ENCODE peak calls at places on chromosomes 12 and 14, in seven cellular contexts. One of them, this sample, is unnamed.

GRCh38 chr12:112577473-112578334 is 159.0 kb downstream of the PTPN11 start:
- DNase-seq in left lung: no peak
- DNase-seq in heart right ventricle: no peak
- DNase-seq in small intestine: no peak
- DNase-seq in Karpas-422: no peak
- DNase-seq in adipocyte: no peak
- DNase-seq in CD4-positive, CD25-positive, alpha-beta regulatory T cell: no peak
- DNase-seq in this sample: no peak

GRCh38 chr14:50812180-50812579 is 18.8 kb downstream of the NIN start:
- DNase-seq in adipocyte: no peak
- DNase-seq in heart right ventricle: no peak
- DNase-seq in Karpas-422: no peak
- DNase-seq in CD4-positive, CD25-positive, alpha-beta regulatory T cell: no peak
- DNase-seq in small intestine: no peak
- DNase-seq in left lung: no peak
- DNase-seq in this sample: peak

GRCh38 chr12:4603946-4604345 is 41.9 kb downstream of the DYRK4 start:
- DNase-seq in heart right ventricle: no peak
- DNase-seq in left lung: no peak
- DNase-seq in small intestine: no peak
- DNase-seq in Karpas-422: no peak
- DNase-seq in CD4-positive, CD25-positive, alpha-beta regulatory T cell: no peak
- DNase-seq in adipocyte: no peak
- DNase-seq in this sample: no peak

GRCh38 chr14:54188036-54188666 is 208.7 kb upstream of the CDKN3 start:
- DNase-seq in left lung: no peak
- DNase-seq in adipocyte: no peak
- DNase-seq in heart right ventricle: no peak
- DNase-seq in Karpas-422: no peak
- DNase-seq in small intestine: no peak
- DNase-seq in CD4-positive, CD25-positive, alpha-beta regulatory T cell: no peak
- DNase-seq in this sample: no peak

GRCh38 chr12:50986961-50987737 is 34.8 kb downstream of the HIGD1C start:
- DNase-seq in adipocyte: peak
- DNase-seq in Karpas-422: peak
- DNase-seq in left lung: no peak
- DNase-seq in heart right ventricle: no peak
- DNase-seq in small intestine: peak
- DNase-seq in CD4-positive, CD25-positive, alpha-beta regulatory T cell: peak
- DNase-seq in this sample: peak

GRCh38 chr12:98721204-98721702 is 76.2 kb downstream of the APAF1 start:
- DNase-seq in left lung: no peak
- DNase-seq in small intestine: no peak
- DNase-seq in Karpas-422: no peak
- DNase-seq in adipocyte: no peak
- DNase-seq in heart right ventricle: no peak
- DNase-seq in CD4-positive, CD25-positive, alpha-beta regulatory T cell: no peak
- DNase-seq in this sample: no peak

GRCh38 chr14:66425402-66425801 is 60.8 kb upstream of the CCDC196 start:
- DNase-seq in Karpas-422: no peak
- DNase-seq in heart right ventricle: peak
- DNase-seq in CD4-positive, CD25-positive, alpha-beta regulatory T cell: no peak
- DNase-seq in left lung: no peak
- DNase-seq in small intestine: no peak
- DNase-seq in adipocyte: no peak
- DNase-seq in this sample: no peak

GRCh38 chr12:26369588-26369987 is 174.2 kb downstream of the SSPN start:
- DNase-seq in left lung: no peak
- DNase-seq in CD4-positive, CD25-positive, alpha-beta regulatory T cell: no peak
- DNase-seq in small intestine: no peak
- DNase-seq in adipocyte: peak
- DNase-seq in Karpas-422: no peak
- DNase-seq in heart right ventricle: no peak
- DNase-seq in this sample: no peak

GRCh38 chr12:78530065-78530765 is 334.4 kb upstream of the SYT1 start:
- DNase-seq in CD4-positive, CD25-positive, alpha-beta regulatory T cell: no peak
- DNase-seq in adipocyte: peak
- DNase-seq in Karpas-422: no peak
- DNase-seq in heart right ventricle: no peak
- DNase-seq in small intestine: no peak
- DNase-seq in left lung: no peak
- DNase-seq in this sample: no peak

GRCh38 chr12:109840349-109841073 is 7.3 kb upstream of the TRPV4 start:
- DNase-seq in adipocyte: no peak
- DNase-seq in Karpas-422: no peak
- DNase-seq in small intestine: no peak
- DNase-seq in heart right ventricle: no peak
- DNase-seq in left lung: no peak
- DNase-seq in CD4-positive, CD25-positive, alpha-beta regulatory T cell: no peak
- DNase-seq in this sample: no peak

GRCh38 chr14:104524726-104525125 is 54.8 kb upstream of the C14orf180 start:
- DNase-seq in left lung: no peak
- DNase-seq in adipocyte: no peak
- DNase-seq in CD4-positive, CD25-positive, alpha-beta regulatory T cell: no peak
- DNase-seq in heart right ventricle: no peak
- DNase-seq in small intestine: no peak
- DNase-seq in Karpas-422: no peak
- DNase-seq in this sample: no peak

GRCh38 chr12:27293463-27293862 is 39.2 kb upstream of the BMAL2 start:
- DNase-seq in left lung: no peak
- DNase-seq in adipocyte: peak
- DNase-seq in Karpas-422: no peak
- DNase-seq in CD4-positive, CD25-positive, alpha-beta regulatory T cell: no peak
- DNase-seq in heart right ventricle: no peak
- DNase-seq in small intestine: no peak
- DNase-seq in this sample: no peak

GRCh38 chr12:26239508-26240328 is 44.3 kb downstream of the SSPN start:
- DNase-seq in heart right ventricle: peak
- DNase-seq in small intestine: peak
- DNase-seq in left lung: peak
- DNase-seq in adipocyte: peak
- DNase-seq in CD4-positive, CD25-positive, alpha-beta regulatory T cell: no peak
- DNase-seq in Karpas-422: no peak
- DNase-seq in this sample: no peak

GRCh38 chr12:94263011-94263786 is 114.8 kb downstream of the PLXNC1 start:
- DNase-seq in small intestine: no peak
- DNase-seq in left lung: no peak
- DNase-seq in CD4-positive, CD25-positive, alpha-beta regulatory T cell: peak
- DNase-seq in heart right ventricle: no peak
- DNase-seq in adipocyte: no peak
- DNase-seq in Karpas-422: peak
- DNase-seq in this sample: peak

GRCh38 chr12:114685869-114686268 is 1.9 kb upstream of the TBX3 start:
- DNase-seq in adipocyte: peak
- DNase-seq in Karpas-422: no peak
- DNase-seq in heart right ventricle: no peak
- DNase-seq in left lung: no peak
- DNase-seq in small intestine: no peak
- DNase-seq in CD4-positive, CD25-positive, alpha-beta regulatory T cell: no peak
- DNase-seq in this sample: no peak

GRCh38 chr14:106417224-106418049 is 891.1 kb downstream of the TMEM121 start:
- DNase-seq in CD4-positive, CD25-positive, alpha-beta regulatory T cell: peak
- DNase-seq in heart right ventricle: peak
- DNase-seq in left lung: peak
- DNase-seq in Karpas-422: peak
- DNase-seq in adipocyte: no peak
- DNase-seq in small intestine: peak
- DNase-seq in this sample: peak

GRCh38 chr14:22303589-22304195 is 285.3 kb downstream of the DAD1 start:
- DNase-seq in Karpas-422: peak
- DNase-seq in small intestine: no peak
- DNase-seq in left lung: no peak
- DNase-seq in heart right ventricle: no peak
- DNase-seq in adipocyte: peak
- DNase-seq in CD4-positive, CD25-positive, alpha-beta regulatory T cell: no peak
- DNase-seq in this sample: no peak
- H3K4me3 ChIP-seq in Karpas-422: no peak
- H3K4me3 ChIP-seq in small intestine: no peak
- H3K4me3 ChIP-seq in left lung: no peak
- H3K4me3 ChIP-seq in heart right ventricle: no peak
- H3K4me3 ChIP-seq in adipocyte: no peak
- H3K4me3 ChIP-seq in CD4-positive, CD25-positive, alpha-beta regulatory T cell: peak
- H3K4me3 ChIP-seq in this sample: no peak

GRCh38 chr14:28760431-28760996 is 6.1 kb upstream of the FOXG1 start:
- DNase-seq in Karpas-422: no peak
- DNase-seq in left lung: no peak
- DNase-seq in heart right ventricle: no peak
- DNase-seq in CD4-positive, CD25-positive, alpha-beta regulatory T cell: no peak
- DNase-seq in adipocyte: no peak
- DNase-seq in small intestine: no peak
- DNase-seq in this sample: no peak

GRCh38 chr14:28759056-28759657 is 7.4 kb upstream of the FOXG1 start:
- DNase-seq in heart right ventricle: no peak
- DNase-seq in small intestine: no peak
- DNase-seq in adipocyte: no peak
- DNase-seq in left lung: no peak
- DNase-seq in Karpas-422: no peak
- DNase-seq in CD4-positive, CD25-positive, alpha-beta regulatory T cell: no peak
- DNase-seq in this sample: no peak

GRCh38 chr14:28761438-28762289 is 4.9 kb upstream of the FOXG1 start:
- DNase-seq in CD4-positive, CD25-positive, alpha-beta regulatory T cell: no peak
- DNase-seq in small intestine: no peak
- DNase-seq in heart right ventricle: no peak
- DNase-seq in Karpas-422: no peak
- DNase-seq in adipocyte: no peak
- DNase-seq in left lung: no peak
- DNase-seq in this sample: no peak

GRCh38 chr14:28758253-28758915 is 8.2 kb upstream of the FOXG1 start:
- DNase-seq in CD4-positive, CD25-positive, alpha-beta regulatory T cell: no peak
- DNase-seq in left lung: no peak
- DNase-seq in heart right ventricle: no peak
- DNase-seq in small intestine: no peak
- DNase-seq in adipocyte: no peak
- DNase-seq in Karpas-422: no peak
- DNase-seq in this sample: no peak

DNA sequence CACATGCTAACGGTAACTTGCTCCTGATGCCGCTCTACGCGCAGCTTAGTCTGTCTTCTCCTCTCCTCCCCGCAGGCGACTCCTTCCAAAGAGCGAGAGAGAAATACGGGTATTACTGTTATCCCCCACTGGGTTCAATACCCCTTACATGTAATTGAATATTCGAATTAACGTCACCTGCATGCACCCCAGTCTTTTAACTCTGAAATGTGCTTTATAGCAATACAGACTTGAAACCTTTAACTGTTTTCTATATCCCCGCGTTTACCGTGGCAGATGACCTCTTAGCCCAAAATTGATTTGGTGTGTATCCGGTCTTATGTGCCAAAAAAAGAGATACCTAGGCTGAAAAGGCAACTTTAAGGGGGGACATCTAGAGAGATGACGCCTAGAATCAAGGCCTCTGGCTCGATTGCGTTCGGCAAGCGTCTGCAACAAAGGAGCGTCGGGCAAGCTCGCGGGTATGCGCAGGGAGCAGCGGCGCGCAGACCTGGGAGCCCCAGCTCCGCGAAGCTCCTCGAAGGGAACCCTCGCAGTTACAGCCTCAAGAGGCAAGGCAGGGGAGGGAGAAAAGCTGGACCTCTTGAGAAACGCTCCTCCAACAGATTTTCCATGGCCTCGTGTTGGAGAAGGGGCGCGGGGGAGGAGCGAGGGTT is 6.8 kb upstream of the FOXG1 start:
- DNase-seq in heart right ventricle: no peak
- DNase-seq in Karpas-422: no peak
- DNase-seq in adipocyte: no peak
- DNase-seq in CD4-positive, CD25-positive, alpha-beta regulatory T cell: no peak
- DNase-seq in small intestine: no peak
- DNase-seq in left lung: no peak
- DNase-seq in this sample: no peak
- H3K4me3 ChIP-seq in heart right ventricle: no peak
- H3K4me3 ChIP-seq in Karpas-422: no peak
- H3K4me3 ChIP-seq in adipocyte: peak
- H3K4me3 ChIP-seq in CD4-positive, CD25-positive, alpha-beta regulatory T cell: no peak
- H3K4me3 ChIP-seq in small intestine: no peak
- H3K4me3 ChIP-seq in left lung: no peak
- H3K4me3 ChIP-seq in this sample: no peak

GRCh38 chr14:75720828-75721227 is 59.8 kb downstream of the TTLL5 start:
- DNase-seq in small intestine: no peak
- DNase-seq in adipocyte: peak
- DNase-seq in left lung: peak
- DNase-seq in heart right ventricle: peak
- DNase-seq in Karpas-422: no peak
- DNase-seq in CD4-positive, CD25-positive, alpha-beta regulatory T cell: no peak
- DNase-seq in this sample: no peak

GRCh38 chr14:75717729-75718128 is 56.7 kb downstream of the TTLL5 start:
- DNase-seq in small intestine: no peak
- DNase-seq in Karpas-422: no peak
- DNase-seq in heart right ventricle: no peak
- DNase-seq in adipocyte: no peak
- DNase-seq in left lung: no peak
- DNase-seq in CD4-positive, CD25-positive, alpha-beta regulatory T cell: no peak
- DNase-seq in this sample: no peak

GRCh38 chr14:75715926-75716780 is 55.1 kb downstream of the TTLL5 start:
- DNase-seq in left lung: no peak
- DNase-seq in heart right ventricle: no peak
- DNase-seq in CD4-positive, CD25-positive, alpha-beta regulatory T cell: no peak
- DNase-seq in small intestine: no peak
- DNase-seq in adipocyte: peak
- DNase-seq in Karpas-422: no peak
- DNase-seq in this sample: no peak

GRCh38 chr14:75714993-75715392 is 53.9 kb downstream of the TTLL5 start:
- DNase-seq in left lung: no peak
- DNase-seq in Karpas-422: no peak
- DNase-seq in small intestine: no peak
- DNase-seq in adipocyte: no peak
- DNase-seq in CD4-positive, CD25-positive, alpha-beta regulatory T cell: no peak
- DNase-seq in heart right ventricle: no peak
- DNase-seq in this sample: no peak

GRCh38 chr14:75718199-75718598 is 57.2 kb downstream of the TTLL5 start:
- DNase-seq in small intestine: no peak
- DNase-seq in adipocyte: no peak
- DNase-seq in CD4-positive, CD25-positive, alpha-beta regulatory T cell: no peak
- DNase-seq in left lung: no peak
- DNase-seq in heart right ventricle: no peak
- DNase-seq in Karpas-422: no peak
- DNase-seq in this sample: no peak
- H3K4me3 ChIP-seq in small intestine: no peak
- H3K4me3 ChIP-seq in adipocyte: no peak
- H3K4me3 ChIP-seq in CD4-positive, CD25-positive, alpha-beta regulatory T cell: no peak
- H3K4me3 ChIP-seq in left lung: no peak
- H3K4me3 ChIP-seq in heart right ventricle: no peak
- H3K4me3 ChIP-seq in Karpas-422: no peak
- H3K4me3 ChIP-seq in this sample: no peak

DNA sequence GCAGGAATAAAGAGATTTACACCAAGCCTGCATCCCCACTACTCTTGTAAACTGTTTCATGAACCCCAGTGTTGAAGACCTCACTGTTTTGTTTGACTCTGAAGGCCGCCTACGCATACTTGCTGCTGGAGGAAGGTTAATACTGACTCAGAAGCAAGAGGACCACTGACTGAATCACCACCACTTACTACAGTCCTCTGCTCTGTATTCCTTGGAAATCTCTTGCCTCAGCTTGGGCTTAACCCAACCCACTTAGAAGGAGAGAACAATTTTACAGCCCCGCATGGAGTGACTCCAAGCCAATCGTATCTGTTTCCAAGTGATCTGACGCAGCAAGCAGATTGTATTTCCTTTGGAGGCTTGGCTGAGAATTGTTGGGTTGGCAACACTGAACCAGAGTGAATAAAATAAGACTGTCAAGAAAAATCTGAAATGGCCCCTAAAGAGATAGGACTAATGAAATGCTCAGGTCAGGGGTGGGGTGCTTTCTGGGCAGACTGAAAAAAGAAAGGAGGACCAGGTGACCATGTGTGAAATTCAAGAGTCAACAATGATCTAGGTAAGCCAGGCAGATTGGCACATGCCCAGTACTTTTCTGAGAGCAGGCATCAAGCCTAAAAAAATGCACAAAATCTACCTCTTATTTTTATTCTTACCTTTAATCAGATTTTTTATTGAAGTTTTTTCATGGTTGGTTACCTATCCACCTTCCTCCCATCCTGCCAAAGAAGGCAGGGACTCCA is 248.5 kb downstream of the ZFP36L1 start:
- DNase-seq in left lung: peak
- DNase-seq in Karpas-422: no peak
- DNase-seq in adipocyte: peak
- DNase-seq in small intestine: no peak
- DNase-seq in CD4-positive, CD25-positive, alpha-beta regulatory T cell: no peak
- DNase-seq in heart right ventricle: no peak
- DNase-seq in this sample: no peak
- H3K4me3 ChIP-seq in left lung: no peak
- H3K4me3 ChIP-seq in Karpas-422: no peak
- H3K4me3 ChIP-seq in adipocyte: peak
- H3K4me3 ChIP-seq in small intestine: no peak
- H3K4me3 ChIP-seq in CD4-positive, CD25-positive, alpha-beta regulatory T cell: no peak
- H3K4me3 ChIP-seq in heart right ventricle: no peak
- H3K4me3 ChIP-seq in this sample: no peak

This sample was measured in GM12865.